ENCODE peak calls at places on chromosomes 5 and 9, in six cellular contexts. C is globus pallidus; R is CD4-positive, CD25-positive, alpha-beta regulatory T cell; M is GM12878; L is kidney; K is germinal center. P is an unnamed sample.

GRCh38 chr9:34084562-34084961 is 35.9 kb upstream of the UBAP2 start:
- DNase-seq in K (no peak), C (peak), M (no peak), L (no peak), R (no peak), P (no peak)

GRCh38 chr5:55711531-55712022 is 547 bp downstream of the SLC38A9 start:
- DNase-seq in C (no peak), K (peak), R (peak), M (no peak), L (no peak), P (no peak)

GRCh38 chr5:168219515-168220410 is 71.7 kb upstream of the WWC1 start:
- DNase-seq in C (peak), M (peak), K (peak), L (no peak), R (peak), P (peak)

GRCh38 chr5:173547579-173547978 is 68.9 kb downstream of the BOD1 start:
- DNase-seq in K (no peak), M (peak), C (no peak), L (no peak), R (no peak), P (no peak)

GRCh38 chr9:4686584-4686983 is 7.2 kb downstream of the CDC37L1 start:
- DNase-seq in K (no peak), M (no peak), R (no peak), L (no peak), C (no peak), P (no peak)

GRCh38 chr9:24986331-24986730 is 440.6 kb upstream of the IZUMO3 start:
- DNase-seq in R (no peak), M (no peak), K (no peak), C (no peak), L (no peak), P (no peak)

GRCh38 chr9:108271646-108272349 is 584.0 kb downstream of the ACTL7B start:
- DNase-seq in L (no peak), M (no peak), R (no peak), C (no peak), K (no peak), P (no peak)

GRCh38 chr5:96893342-96893741 is 17.0 kb downstream of the ERAP2 start:
- DNase-seq in C (no peak), K (no peak), R (no peak), L (no peak), M (no peak), P (no peak)

GRCh38 chr5:163504091-163504931 is 1.1 kb upstream of the MAT2B start:
- DNase-seq in C (peak), K (peak), M (no peak), R (peak), L (no peak), P (peak)

GRCh38 chr9:27181381-27181780 is 72.4 kb downstream of the TEK start:
- DNase-seq in R (no peak), K (no peak), M (no peak), L (no peak), C (no peak), P (no peak)

GRCh38 chr9:9949368-9949767 is 663.4 kb downstream of the PTPRD start:
- DNase-seq in K (no peak), M (no peak), C (no peak), R (no peak), L (no peak), P (no peak)

GRCh38 chr9:90394866-90395265 is 247.8 kb downstream of the DIRAS2 start:
- DNase-seq in C (no peak), K (no peak), L (no peak), M (no peak), R (no peak), P (no peak)

GRCh38 chr9:79817469-79818004 is 245.8 kb downstream of the TLE4 start:
- DNase-seq in C (no peak), L (no peak), M (no peak), K (no peak), R (no peak), P (no peak)

GRCh38 chr5:155711882-155712281 is 615.1 kb upstream of the SGCD start:
- DNase-seq in R (no peak), K (no peak), C (no peak), L (no peak), M (no peak), P (no peak)

GRCh38 chr5:999724-1000123 is 8.9 kb upstream of the NKD2 start:
- DNase-seq in C (no peak), L (peak), K (no peak), R (no peak), M (no peak), P (no peak)

GRCh38 chr5:78467744-78468357 is 107.4 kb downstream of the SCAMP1 start:
- DNase-seq in M (peak), K (peak), C (peak), R (no peak), L (no peak), P (peak)

GRCh38 chr5:59218424-59219045 is 635.7 kb downstream of the RAB3C start:
- DNase-seq in K (peak), L (no peak), M (no peak), C (no peak), R (no peak), P (peak)

GRCh38 chr5:139579-140442 is 47.8 kb downstream of the PLEKHG4B start:
- DNase-seq in K (no peak), L (no peak), M (no peak), R (no peak), C (no peak), P (no peak)

GRCh38 chr5:15560421-15560820 is 60.4 kb downstream of the FBXL7 start:
- DNase-seq in R (no peak), M (no peak), L (no peak), C (no peak), K (no peak), P (no peak)

GRCh38 chr9:88387035-88387732 is 1.1 kb upstream of the SPIN1 start:
- DNase-seq in L (peak), C (peak), R (no peak), K (no peak), M (no peak), P (no peak)

GRCh38 chr9:105246656-105247162 is 2.3 kb downstream of the SLC44A1 start:
- DNase-seq in L (no peak), C (no peak), M (no peak), K (no peak), R (no peak), P (no peak)

GRCh38 chr5:87139795-87140194 is 127.9 kb upstream of the RASA1 start:
- DNase-seq in R (no peak), L (no peak), K (no peak), M (no peak), C (no peak), P (no peak)

GRCh38 chr5:59709346-59709821 is 184.1 kb downstream of the PDE4D start:
- DNase-seq in R (no peak), M (no peak), K (no peak), L (no peak), C (no peak), P (no peak)

GRCh38 chr5:137714931-137715330 is 21.0 kb downstream of the KLHL3 start:
- DNase-seq in C (no peak), L (no peak), R (no peak), K (no peak), M (no peak), P (peak)

GRCh38 chr5:159951387-159951786 is 35.1 kb downstream of the ADRA1B start:
- DNase-seq in C (no peak), M (no peak), K (peak), R (no peak), L (no peak), P (no peak)

GRCh38 chr5:156802501-156802900 is 47.6 kb upstream of the PPP1R2B start:
- DNase-seq in L (no peak), K (no peak), M (no peak), R (no peak), C (no peak), P (no peak)

GRCh38 chr5:68534131-68534940 is 318.8 kb downstream of the PIK3R1 start:
- DNase-seq in K (no peak), R (no peak), M (no peak), C (peak), L (peak), P (no peak)

GRCh38 chr9:117734523-117735314 is 30.5 kb downstream of the TLR4 start:
- DNase-seq in R (no peak), L (no peak), M (no peak), K (no peak), C (no peak), P (no peak)

GRCh38 chr5:13328316-13328715 is 616.2 kb downstream of the DNAH5 start:
- DNase-seq in M (no peak), R (no peak), C (no peak), K (no peak), L (no peak), P (no peak)

GRCh38 chr9:110283736-110284135 is 27.4 kb upstream of the TXN start:
- DNase-seq in C (no peak), R (no peak), K (no peak), M (no peak), L (no peak), P (no peak)

GRCh38 chr5:23419115-23419514 is 88.3 kb upstream of the PRDM9 start:
- DNase-seq in C (no peak), M (no peak), L (no peak), K (no peak), R (no peak), P (no peak)

GRCh38 chr9:34899535-34900158 is 58.4 kb upstream of the PHF24 start:
- DNase-seq in R (peak), L (peak), C (peak), M (peak), K (peak), P (peak)

GRCh38 chr5:3993856-3994473 is 398.3 kb downstream of the IRX1 start:
- DNase-seq in K (no peak), L (no peak), R (no peak), C (no peak), M (no peak), P (no peak)

GRCh38 chr9:101849102-101849707 is 110.8 kb upstream of the GRIN3A start:
- DNase-seq in C (no peak), L (no peak), K (no peak), M (no peak), R (no peak), P (no peak)

GRCh38 chr5:37208883-37209808 is 40.0 kb downstream of the CPLANE1 start:
- DNase-seq in L (peak), R (peak), K (peak), M (no peak), C (peak), P (no peak)

GRCh38 chr9:97109194-97109811 is 70.4 kb upstream of the CTSV start:
- DNase-seq in K (no peak), R (no peak), M (peak), L (no peak), C (peak), P (peak)

GRCh38 chr5:4984461-4984860 is 155.7 kb upstream of the ADAMTS16 start:
- DNase-seq in L (no peak), C (peak), M (no peak), K (no peak), R (no peak), P (no peak)

GRCh38 chr9:109537288-109537687 is 39.2 kb upstream of the PTPN3 start:
- DNase-seq in L (no peak), C (no peak), K (no peak), R (no peak), M (no peak), P (no peak)

GRCh38 chr9:113622600-113623400 is 159.3 kb downstream of the RGS3 start:
- DNase-seq in L (peak), C (no peak), R (no peak), M (peak), K (peak), P (no peak)